ENCODE peak calls at places on chromosomes 16 and 17, in five cellular contexts. Z, X, C, K and J are unnamed samples.

GRCh38 chr17:2549392-2550211 is 37.9 kb upstream of the METTL16 start:
- DNase-seq in C (no peak), X (no peak), K (no peak), Z (no peak), J (no peak)

GRCh38 chr16:77234611-77235010 is 35.4 kb downstream of the SYCE1L start:
- DNase-seq in X (no peak), C (no peak), Z (no peak), K (no peak), J (no peak)

GRCh38 chr16:56990407-56991286 is 1.3 kb downstream of the NLRC5 start:
- DNase-seq in Z (no peak), X (no peak), C (peak; percentile 27), K (no peak), J (no peak)

GRCh38 chr16:11473728-11474127 is 113.0 kb downstream of the LITAF start:
- DNase-seq in K (no peak), X (no peak), C (no peak), Z (no peak), J (no peak)

GRCh38 chr16:14362774-14363371 is 267.2 kb downstream of the PARN start:
- DNase-seq in X (no peak), C (no peak), K (no peak), Z (no peak), J (no peak)

GRCh38 chr17:70013911-70014310 is 61.1 kb upstream of the KCNJ16 start:
- DNase-seq in Z (no peak), K (no peak), X (no peak), C (no peak), J (no peak)

GRCh38 chr16:5220705-5221104 is 123.1 kb upstream of the EEF2KMT start:
- DNase-seq in K (no peak), C (no peak), X (no peak), Z (no peak), J (no peak)

GRCh38 chr16:72927199-72928088 is 120.5 kb downstream of the ZFHX3 start:
- DNase-seq in K (peak; percentile 63), Z (peak; percentile 73), X (no peak), C (no peak), J (no peak)

GRCh38 chr16:27324851-27325301 is 11.1 kb downstream of the IL4R start:
- DNase-seq in Z (no peak), K (no peak), X (no peak), C (peak; percentile 71), J (no peak)

GRCh38 chr17:41689497-41690299 is 1.0 kb downstream of the EIF1 start:
- DNase-seq in X (peak; percentile 44), Z (no peak), C (no peak), K (peak; percentile 46), J (peak; percentile 37)

GRCh38 chr16:68548947-68549346 is 9.9 kb downstream of the ZFP90 start:
- DNase-seq in K (no peak), C (no peak), Z (no peak), X (no peak), J (no peak)
- H3K9me3 ChIP-seq in K (no peaks in the 10 kb centered on the region), C (peaks cover 19% of the 10 kb centered on the region), Z (peaks cover 44% of the 10 kb centered on the region), X (no peaks in the 10 kb centered on the region), J (peaks cover 32% of the 10 kb centered on the region)

GRCh38 chr16:50916040-50916439 is 174.2 kb downstream of the CYLD start:
- DNase-seq in C (no peak), X (no peak), K (no peak), Z (no peak), J (no peak)
- TF ChIP-seq POLR2A in C (no peak), X (no peak), K (no peak), Z (no peak), J (no peak)

DNA sequence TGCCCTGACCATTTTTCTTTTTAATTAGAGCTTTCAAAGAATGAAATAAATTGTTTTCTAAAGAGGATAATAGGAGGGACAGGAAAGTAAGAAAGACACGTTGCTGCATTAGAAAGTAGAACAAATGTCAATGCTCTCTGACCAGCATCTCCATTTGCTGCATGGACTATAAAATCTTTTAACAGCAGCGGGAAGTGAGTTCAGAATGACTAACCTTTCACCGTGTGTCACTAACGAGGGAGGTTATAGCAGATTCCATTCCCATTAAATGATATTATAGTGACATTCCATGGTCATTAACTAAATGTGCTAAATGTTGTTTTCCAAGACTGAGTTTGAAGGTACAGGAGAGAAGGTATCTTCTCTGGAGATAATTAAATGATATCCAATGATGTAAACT is 127.0 kb upstream of the HS3ST3A1 start:
- DNase-seq in C (no peak), K (no peak), Z (no peak), X (no peak), J (no peak)
- H3K36me3 ChIP-seq in C (no peaks in the 10 kb centered on the region), K (no peaks in the 10 kb centered on the region), Z (no peaks in the 10 kb centered on the region), X (no peaks in the 10 kb centered on the region), J (no peaks in the 10 kb centered on the region)

GRCh38 chr17:27086526-27086925 is 207.4 kb upstream of the WSB1 start:
- DNase-seq in C (no peak), K (no peak), X (no peak), Z (no peak), J (no peak)

GRCh38 chr17:27087935-27088766 is 205.8 kb upstream of the WSB1 start:
- DNase-seq in Z (no peak), X (no peak), C (no peak), K (no peak), J (no peak)

GRCh38 chr17:27091043-27091497 is 202.8 kb upstream of the WSB1 start:
- DNase-seq in C (no peak), K (no peak), X (no peak), Z (no peak), J (no peak)

GRCh38 chr17:27089929-27090247 is 204.0 kb upstream of the WSB1 start:
- DNase-seq in K (no peak), C (no peak), X (no peak), Z (no peak), J (no peak)

DNA sequence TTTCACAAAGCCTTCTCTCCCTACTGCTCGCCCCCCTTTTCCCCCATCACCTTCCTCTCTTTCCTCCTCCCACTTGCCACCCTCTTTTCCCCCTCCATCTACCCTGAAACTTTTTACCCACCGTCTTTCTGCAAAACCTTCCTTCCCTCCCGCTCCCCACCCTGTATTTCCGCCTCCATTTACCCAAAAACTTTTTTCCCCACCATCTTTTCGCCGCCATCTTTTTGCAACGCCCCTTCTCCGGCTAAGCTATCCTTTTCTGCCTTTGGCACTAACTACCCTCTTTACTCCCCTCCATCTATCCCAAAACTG is 205.2 kb upstream of the WSB1 start:
- DNase-seq in C (no peak), Z (no peak), X (no peak), K (no peak), J (no peak)
- H3K9me3 ChIP-seq in C (no peaks in the 10 kb centered on the region), Z (no peaks in the 10 kb centered on the region), X (no peaks in the 10 kb centered on the region), K (no peaks in the 10 kb centered on the region), J (no peaks in the 10 kb centered on the region)

GRCh38 chr17:35447494-35447893 is 1.1 kb downstream of the SLFN13 start:
- DNase-seq in X (no peak), C (no peak), K (no peak), Z (no peak), J (no peak)

GRCh38 chr17:35448214-35448898 is at the start of gene SLFN13:
- DNase-seq in K (peak; percentile 54), C (peak; percentile 66), Z (peak; percentile 78), X (peak; percentile 41), J (peak; percentile 71)

GRCh38 chr17:35448899-35449227 is 297 bp upstream of the SLFN13 start:
- DNase-seq in Z (no peak), C (no peak), K (no peak), X (no peak), J (no peak)

GRCh38 chr17:35449371-35449931 is 885 bp upstream of the SLFN13 start:
- DNase-seq in K (no peak), Z (no peak), X (no peak), C (no peak), J (peak; percentile 53)
- TF ChIP-seq POLR2A in K (no peak), Z (no peak), X (no peak), C (no peak), J (no peak)

GRCh38 chr16:75238853-75239371 is 12.5 kb downstream of the BCAR1 start:
- DNase-seq in K (no peak), X (no peak), Z (no peak), C (no peak), J (no peak)

GRCh38 chr16:75237398-75238131 is 13.9 kb downstream of the BCAR1 start:
- DNase-seq in Z (no peak), X (peak; percentile 25), K (peak; percentile 26), C (peak; percentile 45), J (no peak)

GRCh38 chr16:75241412-75241811 is 10.0 kb downstream of the BCAR1 start:
- DNase-seq in X (peak; percentile 28), K (no peak), C (no peak), Z (no peak), J (no peak)

GRCh38 chr16:75238132-75238852 is 13.1 kb downstream of the BCAR1 start:
- DNase-seq in Z (no peak), K (peak; percentile 91), C (no peak), X (peak; percentile 90), J (no peak)

GRCh38 chr16:75239463-75240122 is 11.8 kb downstream of the BCAR1 start:
- DNase-seq in X (peak; percentile 25), Z (no peak), C (no peak), K (peak; percentile 25), J (no peak)
- H3K36me3 ChIP-seq in X (no peaks in the 10 kb centered on the region), Z (peaks cover 7% of the 10 kb centered on the region), C (no peaks in the 10 kb centered on the region), K (no peaks in the 10 kb centered on the region), J (no peaks in the 10 kb centered on the region)

GRCh38 chr17:28318759-28319660 is at the start of gene TMEM97:
- DNase-seq in C (peak; percentile 97), X (peak; percentile 95), Z (peak; percentile 94), K (peak; percentile 94), J (peak; percentile 97)
- H3K9me3 ChIP-seq in C (no peaks in the 10 kb centered on the region), X (no peaks in the 10 kb centered on the region), Z (no peaks in the 10 kb centered on the region), K (no peaks in the 10 kb centered on the region), J (no peaks in the 10 kb centered on the region)